ENCODE peak calls at places on chromosome 22, in seven cellular contexts. Y is epithelial cell of esophagus, M is neural progenitor cell, A is kidney, D is foreskin fibroblast, E is lung, J is type B pancreatic cell. V is an unnamed sample.

GRCh38 chr22:35457729-35458546 is 58.0 kb downstream of the MCM5 start:
- DNase-seq in Y (peak), J (no peak), E (no peak), A (no peak), D (peak), M (no peak), V (no peak)

GRCh38 chr22:17266261-17266971 is 47.2 kb upstream of the ADA2 start:
- DNase-seq in E (no peak), A (peak), M (peak), D (no peak), Y (no peak), J (no peak), V (no peak)

GRCh38 chr22:46051646-46052045 is 74.7 kb upstream of the WNT7B start:
- DNase-seq in E (no peak), J (no peak), D (no peak), M (no peak), A (peak), Y (no peak), V (no peak)

GRCh38 chr22:37758698-37759097 is 49.0 kb upstream of the GCAT start:
- DNase-seq in M (no peak), E (no peak), J (no peak), A (no peak), Y (no peak), D (no peak), V (no peak)

GRCh38 chr22:48738204-48738980 is 1089.3 kb downstream of the BRD1 start:
- DNase-seq in D (no peak), Y (no peak), J (no peak), M (no peak), E (no peak), A (peak), V (no peak)

GRCh38 chr22:46414704-46415103 is 79.2 kb downstream of the TRMU start:
- DNase-seq in A (no peak), E (no peak), Y (no peak), D (no peak), M (no peak), J (no peak), V (no peak)

GRCh38 chr22:41526802-41527799 is 17.2 kb downstream of the POLR3H start:
- DNase-seq in D (peak), J (no peak), M (peak), A (no peak), E (no peak), Y (peak), V (peak)

GRCh38 chr22:35629406-35630234 is 12.5 kb upstream of the MB start:
- DNase-seq in E (peak), A (peak), Y (peak), M (no peak), J (no peak), D (peak), V (peak)

GRCh38 chr22:45349916-45350315 is 40.2 kb downstream of the FAM118A start:
- DNase-seq in Y (no peak), A (no peak), E (no peak), D (no peak), M (no peak), J (no peak), V (no peak)

GRCh38 chr22:44616882-44617655 is 84.9 kb upstream of the PRR5 start:
- DNase-seq in A (peak), M (no peak), J (peak), E (no peak), D (no peak), Y (no peak), V (no peak)

GRCh38 chr22:31929126-31929928 is 15.0 kb upstream of the YWHAH start:
- DNase-seq in Y (no peak), D (peak), A (peak), M (no peak), J (no peak), E (no peak), V (no peak)

GRCh38 chr22:35620624-35621245 is 3.6 kb upstream of the MB start:
- DNase-seq in M (peak), D (peak), A (peak), Y (no peak), E (no peak), J (no peak), V (no peak)

GRCh38 chr22:34976886-34977285 is 89.1 kb upstream of the ISX start:
- DNase-seq in M (no peak), A (no peak), Y (no peak), J (no peak), E (no peak), D (no peak), V (no peak)

GRCh38 chr22:33825761-33826160 is 94.5 kb downstream of the LARGE1 start:
- DNase-seq in E (no peak), Y (no peak), A (no peak), J (no peak), D (no peak), M (no peak), V (no peak)

DNA sequence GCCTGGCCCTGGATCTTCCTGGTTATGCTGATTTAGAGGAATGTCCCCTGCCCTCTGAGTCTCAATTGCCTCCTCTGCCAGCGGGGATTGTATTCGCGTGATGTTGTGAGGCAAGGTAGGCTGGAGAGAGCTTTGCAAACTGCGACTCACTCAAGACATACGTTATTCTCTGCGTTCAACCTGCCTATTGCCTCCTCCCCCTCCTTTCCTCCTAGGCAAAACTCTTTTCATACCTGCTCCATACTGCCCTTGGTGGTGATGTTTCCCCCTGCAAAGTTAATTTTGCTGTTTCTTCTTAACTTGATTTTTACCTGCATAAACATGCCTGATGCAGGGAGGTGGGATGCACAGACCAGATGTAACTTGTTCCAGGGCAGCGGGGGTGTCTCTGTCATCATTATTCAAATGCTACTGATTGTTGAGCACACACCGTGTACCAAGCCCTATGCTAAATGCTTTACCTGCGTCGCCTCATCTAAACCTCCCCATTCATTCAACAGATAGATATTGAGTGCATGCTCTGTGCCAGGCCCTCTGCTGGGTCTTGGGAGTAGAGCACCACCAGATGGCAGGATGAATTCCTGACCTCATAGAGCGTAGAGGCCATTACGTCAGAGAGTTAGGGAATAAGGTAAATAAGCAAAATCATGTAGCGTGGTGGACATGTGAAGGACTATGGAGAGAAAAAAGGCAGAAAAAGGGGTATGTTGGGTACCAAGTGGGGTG is 29.0 kb downstream of the SGSM1 start:
- DNase-seq in M (peak), D (peak), E (no peak), A (no peak), Y (peak), J (no peak), V (no peak)
- TF ChIP-seq CTCF in M (peak), D (no peak), E (no peak), A (no peak), Y (peak), J (peak), V (no peak)

DNA sequence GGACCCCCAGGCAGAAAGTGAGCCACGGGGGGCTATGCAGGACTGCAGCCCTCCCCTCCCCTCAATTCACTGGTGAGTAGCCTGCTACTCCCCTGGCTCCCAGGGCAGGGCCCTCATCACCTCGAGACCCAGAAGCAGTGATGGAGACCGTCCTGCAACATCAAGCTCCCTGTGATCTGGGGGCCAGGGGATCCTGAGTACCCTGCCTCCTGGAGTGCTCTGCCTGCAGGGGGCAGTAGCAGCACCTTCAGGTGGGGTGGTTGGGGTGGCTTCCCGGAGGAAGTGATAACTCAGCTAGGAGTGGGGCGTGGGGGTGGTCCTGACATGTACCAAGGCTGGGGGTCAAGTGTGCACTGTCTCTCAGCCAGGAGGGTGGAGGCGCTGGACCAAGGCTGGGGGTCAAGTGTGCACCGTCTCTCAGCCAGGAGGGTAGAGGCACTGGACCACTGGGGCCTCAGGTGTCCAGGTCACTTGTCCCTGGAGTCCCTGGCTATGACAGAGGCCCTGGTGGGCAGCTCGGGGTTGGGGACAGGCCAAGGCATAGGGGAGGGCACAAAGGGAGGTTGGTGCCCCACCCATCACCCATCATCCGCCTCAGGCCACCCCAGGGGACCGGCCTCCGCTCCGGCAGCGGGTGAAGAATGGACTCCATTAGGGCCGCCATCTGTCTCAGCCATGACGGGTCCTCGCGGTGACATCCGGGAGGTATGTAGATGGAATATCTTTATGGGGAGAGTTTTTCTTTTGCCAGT is 9.4 kb downstream of the RTN4R start:
- DNase-seq in Y (no peak), M (no peak), J (no peak), D (no peak), E (no peak), A (no peak), V (peak)
- TF ChIP-seq CTCF in Y (no peak), M (peak), J (peak), D (peak), E (no peak), A (no peak), V (peak)

DNA sequence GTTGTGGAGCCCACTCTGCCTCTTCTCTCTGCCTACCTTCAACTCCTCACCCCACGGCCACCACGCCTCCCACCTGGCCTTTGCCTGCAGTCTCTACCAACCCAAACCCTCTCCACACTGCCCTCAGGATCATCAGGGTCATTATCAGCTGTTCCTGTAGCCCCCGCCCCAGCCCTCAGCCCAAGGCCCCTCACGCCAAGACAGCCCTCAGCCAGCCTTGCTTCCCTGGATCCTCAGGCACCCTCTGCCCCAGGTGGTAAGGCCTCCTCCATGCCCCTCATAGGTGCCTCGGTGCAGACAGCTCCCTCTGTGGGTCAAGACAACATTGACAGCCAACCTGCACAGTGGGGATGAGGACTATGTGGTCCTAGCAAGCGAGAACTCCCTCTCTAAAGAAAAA is 1.7 kb downstream of the SBF1 start:
- DNase-seq in E (no peak), M (peak), D (peak), J (no peak), A (peak), Y (peak), V (no peak)
- TF ChIP-seq CTCF in E (no peak), M (peak), D (peak), J (peak), A (peak), Y (peak), V (peak)

GRCh38 chr22:29855611-29856181 is 17.6 kb upstream of the ASCC2 start:
- DNase-seq in A (no peak), Y (no peak), D (no peak), J (no peak), M (no peak), E (no peak), V (no peak)
- TF ChIP-seq CTCF in A (no peak), Y (no peak), D (no peak), J (no peak), M (no peak), E (no peak), V (no peak)

DNA sequence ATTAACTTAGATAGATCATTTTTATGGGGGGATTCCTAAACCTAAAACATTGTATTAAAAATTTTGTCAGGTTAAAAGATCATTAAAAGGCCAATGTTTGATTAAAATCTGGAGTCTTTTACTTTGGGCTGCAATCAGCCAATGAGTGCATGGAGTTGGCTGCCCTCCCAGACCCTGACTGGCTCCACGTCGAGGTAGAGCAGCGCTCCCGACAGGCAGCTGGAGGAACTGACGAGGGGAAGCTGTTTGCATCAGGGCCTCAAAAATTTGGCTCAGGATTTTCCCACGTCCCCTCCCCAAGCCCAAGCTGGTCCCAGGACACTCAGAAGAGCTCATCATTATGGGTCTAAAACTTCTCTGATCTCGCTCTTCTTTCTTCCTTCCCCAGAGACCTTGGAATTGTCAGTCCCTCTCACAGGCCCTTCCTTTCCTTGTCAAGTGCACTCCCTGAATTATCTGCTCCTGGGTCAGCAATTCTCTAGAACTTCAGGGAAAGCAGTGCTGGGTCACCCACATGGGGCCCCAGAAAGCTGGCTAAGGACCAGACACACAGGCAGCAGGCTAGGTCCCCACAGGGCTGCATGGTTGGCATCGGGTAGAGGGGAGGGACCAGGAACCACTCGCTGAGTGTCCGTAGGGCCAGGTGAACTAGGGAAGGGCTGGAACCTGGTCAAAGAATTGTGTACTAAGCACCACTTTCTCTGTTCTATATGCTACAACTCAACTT is 119.6 kb upstream of the IGLL5 start:
- DNase-seq in J (peak), A (no peak), D (peak), E (no peak), M (peak), Y (no peak), V (no peak)
- TF ChIP-seq CTCF in J (no peak), A (no peak), D (no peak), E (no peak), M (peak), Y (no peak), V (no peak)

V was measured in GM20000.